ENCODE peak calls at places on chromosomes 3 and 15, in four cellular contexts. One of them, this sample, is unnamed.

GRCh38 chr3:12986986-12987385 is 86.2 kb downstream of the IQSEC1 start:
- DNase-seq in GM13976: no peak
- DNase-seq in nephron progenitor cell: peak
- DNase-seq in LNCaP clone FGC: peak
- DNase-seq in this sample: no peak

GRCh38 chr3:71189480-71189879 is 394.0 kb downstream of the FOXP1 start:
- DNase-seq in nephron progenitor cell: no peak
- DNase-seq in LNCaP clone FGC: no peak
- DNase-seq in GM13976: no peak
- DNase-seq in this sample: no peak

GRCh38 chr3:126551066-126551838 is 7.5 kb downstream of the C3orf22 start:
- DNase-seq in LNCaP clone FGC: no peak
- DNase-seq in nephron progenitor cell: no peak
- DNase-seq in GM13976: peak
- DNase-seq in this sample: no peak

GRCh38 chr3:15476378-15476777 is 45.1 kb downstream of the COLQ start:
- DNase-seq in GM13976: no peak
- DNase-seq in LNCaP clone FGC: no peak
- DNase-seq in nephron progenitor cell: no peak
- DNase-seq in this sample: no peak

GRCh38 chr15:57286446-57287127 is 89.7 kb upstream of the CGNL1 start:
- DNase-seq in nephron progenitor cell: no peak
- DNase-seq in GM13976: no peak
- DNase-seq in LNCaP clone FGC: no peak
- DNase-seq in this sample: no peak

GRCh38 chr3:56988874-56989433 is 71.5 kb upstream of the SPATA12 start:
- DNase-seq in nephron progenitor cell: peak
- DNase-seq in LNCaP clone FGC: no peak
- DNase-seq in GM13976: peak
- DNase-seq in this sample: no peak

GRCh38 chr3:43505351-43505750 is 116.5 kb downstream of the ANO10 start:
- DNase-seq in LNCaP clone FGC: no peak
- DNase-seq in GM13976: no peak
- DNase-seq in nephron progenitor cell: no peak
- DNase-seq in this sample: no peak

GRCh38 chr3:196753201-196753600 is 13.5 kb downstream of the PAK2 start:
- DNase-seq in LNCaP clone FGC: no peak
- DNase-seq in GM13976: no peak
- DNase-seq in nephron progenitor cell: no peak
- DNase-seq in this sample: no peak

GRCh38 chr3:177340243-177340830 is 143.1 kb upstream of the TBL1XR1 start:
- DNase-seq in LNCaP clone FGC: no peak
- DNase-seq in GM13976: no peak
- DNase-seq in nephron progenitor cell: no peak
- DNase-seq in this sample: no peak

GRCh38 chr3:170132335-170132734 is 49.2 kb downstream of the PHC3 start:
- DNase-seq in nephron progenitor cell: no peak
- DNase-seq in GM13976: no peak
- DNase-seq in LNCaP clone FGC: no peak
- DNase-seq in this sample: no peak

GRCh38 chr3:25396251-25396650 is 31.8 kb upstream of the RARB start:
- DNase-seq in LNCaP clone FGC: no peak
- DNase-seq in nephron progenitor cell: no peak
- DNase-seq in GM13976: no peak
- DNase-seq in this sample: no peak

DNA sequence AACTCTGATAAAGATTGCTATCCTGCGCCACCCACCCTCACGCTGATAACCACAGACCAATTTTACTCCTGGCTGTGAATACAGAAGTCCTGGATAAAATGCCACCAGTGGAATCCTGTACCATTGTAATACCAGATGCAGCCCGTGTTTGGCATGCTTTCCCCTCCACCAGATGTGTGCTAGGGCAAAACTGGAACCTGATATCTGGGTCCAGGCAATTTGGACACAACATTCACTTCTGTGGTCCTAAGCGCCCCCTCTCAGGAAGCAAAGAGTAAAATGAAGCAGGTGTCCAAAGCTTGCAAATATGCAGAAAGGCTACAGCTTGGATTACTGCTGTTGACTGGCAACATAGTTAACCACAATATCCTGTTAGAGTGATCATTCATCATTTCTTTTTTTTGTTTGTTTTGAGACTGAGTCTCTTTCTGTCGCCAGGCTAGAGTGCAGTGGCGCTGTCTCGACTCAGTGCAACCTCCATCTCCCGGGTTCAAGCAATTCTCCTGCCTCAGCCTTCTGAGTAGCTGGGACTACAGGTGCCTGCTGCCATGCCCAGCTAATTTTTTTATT is 32.8 kb downstream of the LOXL1 start:
- DNase-seq in GM13976: no peak
- DNase-seq in LNCaP clone FGC: no peak
- DNase-seq in nephron progenitor cell: no peak
- DNase-seq in this sample: no peak
- TF ChIP-seq CTCF in GM13976: no peak
- TF ChIP-seq CTCF in LNCaP clone FGC: no peak
- TF ChIP-seq CTCF in nephron progenitor cell: no peak
- TF ChIP-seq CTCF in this sample: no peak

GRCh38 chr3:182682263-182683229 is 110.8 kb upstream of the ATP11B start:
- DNase-seq in nephron progenitor cell: peak
- DNase-seq in GM13976: peak
- DNase-seq in LNCaP clone FGC: no peak
- DNase-seq in this sample: no peak
- TF ChIP-seq CTCF in nephron progenitor cell: peak
- TF ChIP-seq CTCF in GM13976: peak
- TF ChIP-seq CTCF in LNCaP clone FGC: peak
- TF ChIP-seq CTCF in this sample: peak

GRCh38 chr3:134313839-134314587 is 60.2 kb downstream of the AMOTL2 start:
- DNase-seq in LNCaP clone FGC: no peak
- DNase-seq in GM13976: no peak
- DNase-seq in nephron progenitor cell: no peak
- DNase-seq in this sample: no peak

GRCh38 chr3:134311265-134311664 is 60.6 kb upstream of the RYK start:
- DNase-seq in LNCaP clone FGC: no peak
- DNase-seq in GM13976: no peak
- DNase-seq in nephron progenitor cell: no peak
- DNase-seq in this sample: no peak

GRCh38 chr3:134311693-134312071 is 61.0 kb upstream of the RYK start:
- DNase-seq in LNCaP clone FGC: no peak
- DNase-seq in GM13976: no peak
- DNase-seq in nephron progenitor cell: no peak
- DNase-seq in this sample: no peak

GRCh38 chr3:134312873-134313838 is 61.1 kb downstream of the AMOTL2 start:
- DNase-seq in nephron progenitor cell: peak
- DNase-seq in LNCaP clone FGC: no peak
- DNase-seq in GM13976: peak
- DNase-seq in this sample: no peak

DNA sequence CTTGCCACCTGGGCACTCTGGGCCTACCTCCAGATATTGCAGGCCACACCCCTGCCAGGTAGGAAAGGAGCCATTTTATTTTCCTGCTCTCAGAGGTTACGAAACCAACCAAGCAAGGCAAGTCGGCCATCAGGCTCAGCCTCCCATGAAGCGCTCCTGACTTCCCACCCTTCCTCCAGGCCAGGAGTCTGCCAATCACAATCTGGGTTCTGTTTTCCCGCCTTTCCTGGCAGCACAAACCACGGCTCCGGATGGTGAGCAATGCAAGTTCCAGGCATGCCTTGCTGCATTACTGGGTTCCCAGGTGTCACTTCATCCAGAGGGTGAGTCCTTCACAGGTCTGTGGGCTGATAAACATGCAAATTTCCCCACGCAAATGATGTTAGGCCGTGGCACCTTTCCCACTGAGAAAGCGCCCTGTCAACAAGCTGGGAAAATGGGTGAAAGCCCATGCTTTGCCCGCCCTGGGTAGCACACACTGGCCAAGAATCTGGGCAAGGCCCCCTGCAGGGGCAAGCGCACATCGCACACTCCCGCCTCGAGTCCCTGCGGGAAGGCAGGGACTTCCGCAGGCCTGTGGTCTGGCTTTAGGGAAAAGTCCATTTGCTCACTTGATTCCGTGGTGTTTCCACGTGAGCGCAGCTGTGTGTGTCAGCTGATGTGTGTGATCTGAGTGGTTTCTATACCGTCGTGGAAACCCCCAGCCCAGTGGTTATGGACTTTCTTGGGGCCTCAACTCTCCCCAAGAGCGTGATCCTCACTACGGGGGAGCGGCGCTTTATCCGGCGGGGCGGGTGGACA is 61.6 kb upstream of the RYK start:
- DNase-seq in GM13976: peak
- DNase-seq in nephron progenitor cell: peak
- DNase-seq in LNCaP clone FGC: no peak
- DNase-seq in this sample: no peak
- TF ChIP-seq CTCF in GM13976: no peak
- TF ChIP-seq CTCF in nephron progenitor cell: no peak
- TF ChIP-seq CTCF in LNCaP clone FGC: no peak
- TF ChIP-seq CTCF in this sample: no peak

GRCh38 chr15:64455951-64456350 is 4.4 kb upstream of the ZNF609 start:
- DNase-seq in nephron progenitor cell: no peak
- DNase-seq in GM13976: no peak
- DNase-seq in LNCaP clone FGC: no peak
- DNase-seq in this sample: no peak
- TF ChIP-seq CTCF in nephron progenitor cell: no peak
- TF ChIP-seq CTCF in GM13976: no peak
- TF ChIP-seq CTCF in LNCaP clone FGC: no peak
- TF ChIP-seq CTCF in this sample: no peak

DNA sequence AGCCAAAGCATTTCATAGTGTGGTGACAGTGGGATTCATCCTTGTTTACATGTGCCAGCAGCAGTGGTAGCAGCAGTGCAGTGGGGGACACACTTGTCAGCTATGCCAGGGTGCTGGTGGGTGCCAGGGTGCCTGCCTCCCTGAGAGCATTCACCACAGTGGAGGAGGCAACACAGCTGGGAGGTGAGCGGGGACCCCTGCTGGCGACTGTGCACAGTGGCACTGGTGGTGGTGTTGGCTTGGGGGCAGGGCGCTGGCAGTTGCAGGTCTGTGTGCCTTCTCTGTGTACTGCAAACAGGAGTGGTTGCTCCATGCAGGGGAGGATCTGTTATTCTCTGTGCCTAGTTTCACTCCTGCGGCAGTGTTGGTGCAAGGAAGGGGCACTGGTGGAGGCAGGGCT is 41.2 kb downstream of the CEP63 start:
- DNase-seq in LNCaP clone FGC: no peak
- DNase-seq in nephron progenitor cell: peak
- DNase-seq in GM13976: peak
- DNase-seq in this sample: no peak
- TF ChIP-seq CTCF in LNCaP clone FGC: peak
- TF ChIP-seq CTCF in nephron progenitor cell: no peak
- TF ChIP-seq CTCF in GM13976: no peak
- TF ChIP-seq CTCF in this sample: peak

DNA sequence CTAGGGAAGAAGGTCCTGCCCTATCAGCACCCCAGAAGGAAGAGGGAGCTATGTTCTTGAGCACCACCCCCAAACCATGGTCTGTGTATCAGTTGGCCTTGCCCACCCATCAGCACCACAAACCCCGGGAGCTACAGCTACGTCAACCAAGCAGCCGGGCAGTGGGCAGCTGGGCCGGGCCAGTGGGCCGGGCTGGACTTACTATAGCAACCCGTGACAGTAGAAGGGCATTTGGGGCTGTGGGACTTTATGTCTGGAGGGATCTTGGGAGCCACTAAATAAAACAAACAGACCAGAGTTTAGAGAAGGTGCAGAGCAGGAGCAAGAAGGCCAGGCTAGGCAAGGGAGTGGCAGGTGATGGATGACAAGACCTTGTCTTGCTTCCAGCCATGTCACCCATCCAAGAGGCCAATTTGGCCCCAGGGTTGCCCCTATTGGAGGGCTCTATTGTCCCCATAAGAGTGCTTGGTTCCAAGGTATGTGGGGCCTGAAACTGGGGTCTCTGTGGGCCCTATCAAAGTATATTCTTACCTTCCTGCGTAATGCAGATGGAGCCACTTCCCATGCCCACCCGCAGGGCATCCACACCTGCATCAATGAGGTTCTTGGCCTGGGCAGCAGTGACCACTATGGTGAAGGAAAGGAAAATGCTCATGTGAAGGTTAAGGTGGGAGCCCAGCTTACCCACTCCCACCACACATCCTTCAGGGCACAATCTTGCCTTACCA is 3.2 kb downstream of the IMPDH2 start:
- DNase-seq in LNCaP clone FGC: no peak
- DNase-seq in nephron progenitor cell: no peak
- DNase-seq in GM13976: no peak
- DNase-seq in this sample: no peak
- TF ChIP-seq CTCF in LNCaP clone FGC: no peak
- TF ChIP-seq CTCF in nephron progenitor cell: no peak
- TF ChIP-seq CTCF in GM13976: no peak
- TF ChIP-seq CTCF in this sample: no peak